ENCODE peak calls at places on chromosomes 1 and 21, in eight cellular contexts. X is thoracic aorta; K is iris pigment epithelial cell; C is C1 segment of cervical spinal cord; D is NCI-H1105; A is AG04450; E is CD8-positive, alpha-beta T cell; I is iPS DF 6.9. L is an unnamed sample.

GRCh38 chr1:40032240-40032891 is 8.2 kb upstream of the CAP1 start:
- DNase-seq in C (peak; percentile 5), A (no peak), I (no peak), D (peak; percentile 36), X (no peak), K (peak; percentile 77), E (peak; percentile 15), L (peak; percentile 73)

GRCh38 chr1:73009311-73009710 is 727.0 kb upstream of the NEGR1 start:
- DNase-seq in A (no peak), C (no peak), K (no peak), X (no peak), I (no peak), D (no peak), E (no peak), L (no peak)

GRCh38 chr1:13896932-13897331 is 196.9 kb downstream of the PRDM2 start:
- DNase-seq in C (no peak), X (no peak), D (no peak), E (no peak), A (no peak), I (no peak), K (no peak), L (no peak)

GRCh38 chr1:23403038-23403336 is 21.6 kb downstream of the TCEA3 start:
- DNase-seq in X (no peak), C (no peak), K (peak; percentile 78), I (no peak), E (no peak), A (peak; percentile 34), D (no peak), L (no peak)

GRCh38 chr1:226325178-226325577 is 16.2 kb upstream of the LIN9 start:
- DNase-seq in A (no peak), D (no peak), X (no peak), C (no peak), E (no peak), K (peak; percentile 13), I (no peak), L (no peak)

GRCh38 chr1:220552672-220553258 is 24.8 kb downstream of the MARK1 start:
- DNase-seq in D (no peak), A (no peak), E (no peak), X (no peak), C (no peak), I (no peak), K (peak; percentile 4), L (no peak)

GRCh38 chr21:33552093-33552998 is 9.5 kb downstream of the SON start:
- DNase-seq in D (no peak), I (no peak), X (no peak), C (no peak), K (no peak), A (no peak), E (no peak), L (no peak)

GRCh38 chr1:52825868-52826267 is 16.7 kb upstream of the ZYG11A start:
- DNase-seq in A (no peak), K (peak; percentile 12), X (no peak), C (no peak), I (no peak), E (no peak), D (peak; percentile 4), L (no peak)

GRCh38 chr1:67652800-67653199 is 32.2 kb upstream of the GADD45A start:
- DNase-seq in I (no peak), C (no peak), X (no peak), A (peak; percentile 79), E (no peak), K (peak; percentile 97), D (no peak), L (no peak)

GRCh38 chr1:8317647-8318360 is at the start of gene SLC45A1:
- DNase-seq in X (no peak), I (no peak), A (no peak), D (peak; percentile 77), C (peak; percentile 80), E (peak; percentile 51), K (peak; percentile 66), L (peak; percentile 87)

GRCh38 chr21:36126621-36127110 is 8.2 kb upstream of the CBR3 start:
- DNase-seq in E (no peak), C (no peak), X (no peak), K (no peak), D (no peak), I (no peak), A (no peak), L (no peak)

GRCh38 chr1:243378666-243379065 is 122.8 kb downstream of the SDCCAG8 start:
- DNase-seq in E (no peak), X (no peak), K (no peak), C (no peak), A (no peak), D (no peak), I (no peak), L (peak; percentile 74)

GRCh38 chr1:156444407-156445001 is 56.1 kb downstream of the MEF2D start:
- DNase-seq in I (no peak), X (no peak), A (no peak), C (peak; percentile 28), E (no peak), K (no peak), D (no peak), L (peak; percentile 84)

GRCh38 chr1:32954183-32954582 is 10.4 kb downstream of the RNF19B start:
- DNase-seq in K (no peak), E (no peak), A (no peak), C (no peak), D (no peak), X (no peak), I (no peak), L (no peak)

GRCh38 chr1:177710973-177711372 is 258.9 kb downstream of the SEC16B start:
- DNase-seq in E (no peak), X (no peak), D (no peak), C (no peak), A (no peak), I (no peak), K (no peak), L (peak; percentile 61)

GRCh38 chr21:33383056-33383888 is 19.9 kb upstream of the IFNGR2 start:
- DNase-seq in E (peak; percentile 31), A (no peak), X (no peak), I (no peak), K (peak; percentile 92), D (no peak), C (peak; percentile 14), L (peak; percentile 56)

GRCh38 chr1:91559838-91560514 is 59.3 kb downstream of the CDC7 start:
- DNase-seq in A (no peak), D (no peak), I (no peak), E (no peak), C (no peak), X (no peak), K (no peak), L (no peak)

GRCh38 chr21:33350676-33351075 is 25.9 kb downstream of the IFNAR1 start:
- DNase-seq in E (no peak), A (no peak), D (no peak), K (no peak), I (no peak), X (no peak), C (no peak), L (no peak)

GRCh38 chr1:184150776-184151531 is 99.4 kb downstream of the TSEN15 start:
- DNase-seq in A (no peak), K (peak; percentile 37), D (no peak), E (no peak), I (no peak), X (no peak), C (peak; percentile 30), L (no peak)

GRCh38 chr1:101139130-101139529 is 97.7 kb upstream of the S1PR1 start:
- DNase-seq in C (no peak), X (no peak), K (no peak), D (no peak), I (no peak), E (no peak), A (no peak), L (no peak)

GRCh38 chr1:8211620-8212442 is 106.1 kb upstream of the SLC45A1 start:
- DNase-seq in E (no peak), D (no peak), K (peak; percentile 99), I (no peak), A (peak; percentile 95), C (no peak), X (no peak), L (no peak)

GRCh38 chr1:229563241-229563640 is 4.7 kb upstream of the ABCB10 start:
- DNase-seq in E (no peak), A (no peak), D (no peak), C (no peak), I (no peak), X (no peak), K (peak; percentile 49), L (peak; percentile 70)

GRCh38 chr1:111677604-111678003 is 58.0 kb downstream of the RAP1A start:
- DNase-seq in A (no peak), C (no peak), D (no peak), K (no peak), E (no peak), X (no peak), I (no peak), L (no peak)

L was measured in endodermal cell.